ENCODE peak calls at places on chromosomes 12 and 14, in six cellular contexts. E is Panc1, K is suprapubic skin, T is GM23338, I is HCT116, Z is breast epithelium. V is an unnamed sample.
A peak's percentile ranks its signal among the peaks of the same experiment; 100 is the strongest.

GRCh38 chr12:118213452-118213851 is 77.5 kb downstream of the PEBP1 start:
- DNase-seq in E (no peak), K (no peak), T (no peak), I (no peak), Z (no peak), V (no peak)

GRCh38 chr12:130948136-130948535 is 5.6 kb upstream of the ADGRD1 start:
- DNase-seq in E (no peak), K (no peak), T (peak; percentile 94), I (no peak), Z (no peak), V (no peak)

GRCh38 chr12:106205208-106206069 is 42.4 kb downstream of the CKAP4 start:
- DNase-seq in E (no peak), K (no peak), T (peak; percentile 25), I (peak; percentile 64), Z (no peak), V (no peak)

GRCh38 chr14:49972199-49972671 is 79.4 kb downstream of the ARF6 start:
- DNase-seq in E (peak; percentile 51), K (no peak), T (no peak), I (no peak), Z (peak; percentile 60), V (no peak)

GRCh38 chr12:103839103-103839502 is 1.9 kb downstream of the NT5DC3 start:
- DNase-seq in E (no peak), K (no peak), T (no peak), I (no peak), Z (no peak), V (no peak)

GRCh38 chr14:89294872-89295271 is 122.2 kb downstream of the FOXN3 start:
- DNase-seq in E (no peak), K (no peak), T (no peak), I (no peak), Z (no peak), V (no peak)

GRCh38 chr14:96754845-96755184 is 42.4 kb upstream of the VRK1 start:
- DNase-seq in E (no peak), K (no peak), T (peak; percentile 46), I (no peak), Z (no peak), V (no peak)

GRCh38 chr12:114319422-114319821 is 86.5 kb downstream of the TBX5 start:
- DNase-seq in E (no peak), K (no peak), T (no peak), I (no peak), Z (peak; percentile 20), V (no peak)

GRCh38 chr14:77037886-77038511 is 9.5 kb upstream of the IRF2BPL start:
- DNase-seq in E (no peak), K (no peak), T (peak; percentile 43), I (no peak), Z (no peak), V (no peak)

GRCh38 chr12:104998423-104999346 is 12.6 kb downstream of the NOPCHAP1 start:
- DNase-seq in E (no peak), K (no peak), T (no peak), I (no peak), Z (no peak), V (peak; percentile 78)

GRCh38 chr12:50924439-50925341 is 27.7 kb upstream of the HIGD1C start:
- DNase-seq in E (no peak), K (peak; percentile 95), T (peak; percentile 66), I (peak; percentile 34), Z (peak; percentile 90), V (peak; percentile 95)

GRCh38 chr14:85437143-85437542 is 92.8 kb upstream of the FLRT2 start:
- DNase-seq in E (no peak), K (no peak), T (no peak), I (no peak), Z (no peak), V (no peak)

GRCh38 chr12:31008961-31009840 is 64.5 kb upstream of the DDX11 start:
- DNase-seq in E (no peak), K (no peak), T (no peak), I (no peak), Z (no peak), V (no peak)

GRCh38 chr12:116434155-116435065 is 124.8 kb upstream of the MAP1LC3B2 start:
- DNase-seq in E (no peak), K (peak; percentile 93), T (peak; percentile 80), I (peak; percentile 91), Z (peak; percentile 94), V (peak; percentile 75)

GRCh38 chr12:53300187-53300586 is 692 bp downstream of the MYG1 start:
- DNase-seq in E (no peak), K (no peak), T (peak; percentile 32), I (no peak), Z (no peak), V (no peak)

GRCh38 chr14:36646664-36647416 is 14.8 kb upstream of the PAX9 start:
- DNase-seq in E (no peak), K (no peak), T (peak; percentile 67), I (no peak), Z (no peak), V (no peak)

GRCh38 chr12:11797317-11797913 is 147.9 kb downstream of the ETV6 start:
- DNase-seq in E (no peak), K (no peak), T (no peak), I (no peak), Z (peak; percentile 63), V (peak; percentile 37)

GRCh38 chr14:21020977-21021545 is 3.8 kb downstream of the NDRG2 start:
- DNase-seq in E (no peak), K (no peak), T (no peak), I (no peak), Z (no peak), V (no peak)

GRCh38 chr14:93683241-93683640 is 105.0 kb downstream of the PRIMA1 start:
- DNase-seq in E (no peak), K (no peak), T (peak; percentile 79), I (peak; percentile 48), Z (no peak), V (no peak)

GRCh38 chr12:68240079-68240478 is 13.3 kb downstream of the IL22 start:
- DNase-seq in E (no peak), K (no peak), T (no peak), I (no peak), Z (no peak), V (no peak)

GRCh38 chr12:89117448-89118034 is 234.8 kb downstream of the DUSP6 start:
- DNase-seq in E (no peak), K (no peak), T (no peak), I (peak; percentile 80), Z (peak; percentile 70), V (peak; percentile 74)

GRCh38 chr14:35083530-35084150 is 37.6 kb downstream of the FAM177A1 start:
- DNase-seq in E (no peak), K (no peak), T (no peak), I (no peak), Z (no peak), V (no peak)

GRCh38 chr12:51632598-51632997 is 41.6 kb downstream of the SCN8A start:
- DNase-seq in E (no peak), K (no peak), T (no peak), I (no peak), Z (no peak), V (no peak)

GRCh38 chr12:53740130-53740491 is 11.7 kb downstream of the CISTR start:
- DNase-seq in E (no peak), K (no peak), T (no peak), I (no peak), Z (no peak), V (no peak)

GRCh38 chr14:99389171-99389826 is 91.4 kb downstream of the SETD3 start:
- DNase-seq in E (peak; percentile 5), K (no peak), T (peak; percentile 92), I (peak; percentile 16), Z (no peak), V (peak; percentile 75)

GRCh38 chr14:61864329-61864898 is 102.2 kb downstream of the SNAPC1 start:
- DNase-seq in E (no peak), K (no peak), T (peak; percentile 19), I (no peak), Z (no peak), V (no peak)

GRCh38 chr12:65607271-65607880 is 216.9 kb upstream of the HMGA2 start:
- DNase-seq in E (no peak), K (no peak), T (peak; percentile 17), I (no peak), Z (no peak), V (peak; percentile 60)

GRCh38 chr12:130938186-130938585 is 15.5 kb upstream of the ADGRD1 start:
- DNase-seq in E (no peak), K (no peak), T (no peak), I (no peak), Z (no peak), V (no peak)

GRCh38 chr12:2623472-2623871 is 171.3 kb upstream of the FKBP4 start:
- DNase-seq in E (no peak), K (no peak), T (no peak), I (no peak), Z (no peak), V (no peak)

DNA sequence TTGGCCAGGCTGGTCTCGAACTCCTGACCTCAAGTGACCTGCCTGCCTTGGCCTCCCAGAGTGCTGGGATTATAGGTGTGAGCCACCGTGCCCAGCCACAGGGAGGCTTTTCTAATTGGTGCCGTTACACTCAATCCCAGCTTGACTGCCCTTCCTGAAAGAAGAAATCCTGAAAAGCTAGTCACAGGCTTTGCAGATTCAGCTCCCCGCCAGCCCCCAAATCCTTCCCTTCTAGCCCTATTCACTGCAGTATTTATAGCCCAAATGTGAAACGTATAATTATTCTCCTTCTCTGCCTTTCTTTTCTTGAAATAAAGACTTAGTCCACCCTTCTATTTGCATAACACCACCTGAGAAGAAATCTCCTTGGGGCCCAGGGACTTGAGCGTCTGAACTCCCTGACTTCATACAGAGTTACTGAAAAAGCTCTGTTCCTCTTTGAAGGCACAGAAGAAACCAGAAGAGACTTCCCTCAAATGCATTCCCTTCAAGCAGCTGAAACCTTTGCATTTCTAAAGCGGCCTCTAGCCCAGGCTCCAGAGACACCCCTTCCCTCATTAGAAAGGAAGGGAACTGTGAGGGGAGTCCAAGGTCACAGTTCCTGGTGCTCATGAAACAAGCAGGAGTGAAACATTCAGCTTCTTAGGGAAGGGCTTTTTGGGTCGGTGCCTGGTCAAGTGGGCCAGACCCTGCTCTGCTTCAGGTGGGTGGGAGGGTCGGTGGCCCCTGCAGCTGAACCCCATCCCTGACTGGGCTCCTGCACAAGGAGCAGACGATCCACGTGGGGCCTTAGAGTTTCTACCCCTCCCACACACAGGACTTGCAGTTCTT is 42.3 kb upstream of the BATF start:
- DNase-seq in E (no peak), K (peak; percentile 24), T (peak; percentile 67), I (no peak), Z (no peak), V (no peak)
- TF ChIP-seq POLR2AphosphoS5 in E (no peak), K (no peak), T (no peak), I (no peak), Z (no peak), V (no peak)

GRCh38 chr14:72679591-72680151 is 214.2 kb downstream of the DPF3 start:
- DNase-seq in E (no peak), K (no peak), T (peak; percentile 62), I (no peak), Z (no peak), V (no peak)
- H3K4me1 ChIP-seq in E (no peaks in the 10 kb centered on the region), K (no peaks in the 10 kb centered on the region), T (no peaks in the 10 kb centered on the region), I (no peaks in the 10 kb centered on the region), Z (no peaks in the 10 kb centered on the region), V (no peaks in the 10 kb centered on the region)

DNA sequence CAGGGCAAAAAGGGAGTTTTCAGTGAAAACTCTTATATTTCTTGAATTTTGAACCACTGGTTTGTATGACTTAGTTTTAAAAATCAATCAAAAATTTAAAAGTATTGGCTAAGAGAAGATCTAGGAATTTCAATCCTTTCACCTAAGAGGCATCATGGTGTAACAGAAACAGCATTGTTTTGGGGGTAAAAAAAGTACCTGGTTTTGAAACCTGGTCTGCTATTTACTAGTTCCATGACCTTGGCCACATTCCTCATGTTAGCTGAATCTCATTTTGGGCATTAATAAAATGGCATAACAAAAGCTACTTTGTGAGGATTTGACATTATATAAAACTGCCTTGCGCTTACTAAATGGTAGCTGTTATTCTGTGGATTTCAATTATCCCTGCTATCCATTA is 16.7 kb upstream of the GNPNAT1 start:
- DNase-seq in E (no peak), K (no peak), T (no peak), I (no peak), Z (no peak), V (no peak)
- H3K4me3 ChIP-seq in E (no peak overlapping the region), K (no peak overlapping the region), T (no peak overlapping the region), I (no peak overlapping the region), Z (no peak overlapping the region), V (no peak overlapping the region)

GRCh38 chr14:72665259-72665658 is 228.6 kb downstream of the DPF3 start:
- DNase-seq in E (no peak), K (no peak), T (no peak), I (peak; percentile 36), Z (no peak), V (no peak)
- TF ChIP-seq POLR2AphosphoS5 in E (no peak), K (no peak), T (no peak), I (no peak), Z (no peak), V (no peak)